ENCODE peak calls at places on chromosomes 5 and 9, in ten cellular contexts. E is epithelial cell of esophagus, K is breast epithelium, S is cardiac muscle cell, L is AG10803, O is left ventricle myocardium inferior, Q is fibroblast of mammary gland, V is sigmoid colon, N is SK-N-SH, F is progenitor cell of endocrine pancreas. X is an unnamed sample.

GRCh38 chr5:126808619-126809018 is 31.7 kb downstream of the LMNB1 start:
- DNase-seq in K (no peak), S (peak; percentile 67), E (peak; percentile 29), Q (peak; percentile 54), L (peak; percentile 46), F (no peak), O (no peak), V (no peak), N (peak; percentile 53), X (peak; percentile 61)

GRCh38 chr5:9830184-9830583 is 200.0 kb upstream of the TAS2R1 start:
- DNase-seq in V (no peak), E (no peak), F (no peak), Q (no peak), S (no peak), O (no peak), K (no peak), N (no peak), L (no peak), X (no peak)

GRCh38 chr5:141849371-141850182 is 28.6 kb downstream of the PCDH1 start:
- DNase-seq in O (peak; percentile 90), V (peak; percentile 92), E (peak; percentile 85), Q (peak; percentile 60), N (peak; percentile 95), F (peak; percentile 89), L (peak; percentile 69), K (peak; percentile 95), S (peak; percentile 87), X (peak; percentile 88)

GRCh38 chr5:176736271-176736965 is 73.9 kb upstream of the UNC5A start:
- DNase-seq in O (no peak), E (no peak), L (no peak), V (peak; percentile 25), N (peak; percentile 44), K (peak; percentile 19), S (no peak), Q (no peak), F (no peak), X (no peak)

GRCh38 chr9:25964239-25964638 is 286.0 kb upstream of the TUSC1 start:
- DNase-seq in V (no peak), K (no peak), F (no peak), O (no peak), E (peak; percentile 72), L (peak; percentile 84), Q (peak; percentile 86), S (peak; percentile 82), N (peak; percentile 52), X (peak; percentile 84)

GRCh38 chr5:141879941-141880738 is 1.9 kb upstream of the PCDH1 start:
- DNase-seq in L (no peak), V (no peak), K (no peak), Q (no peak), E (no peak), O (no peak), F (no peak), S (no peak), N (peak; percentile 12), X (no peak)

GRCh38 chr5:102867999-102868662 is 113.0 kb downstream of the PAM start:
- DNase-seq in O (no peak), S (peak; percentile 37), N (no peak), L (no peak), V (no peak), K (no peak), Q (peak; percentile 17), F (no peak), E (no peak), X (no peak)

GRCh38 chr5:133657036-133657435 is 44.7 kb upstream of the FSTL4 start:
- DNase-seq in F (no peak), L (no peak), N (no peak), E (no peak), S (no peak), V (no peak), O (no peak), Q (no peak), K (no peak), X (no peak)

GRCh38 chr9:120791161-120791560 is 2.1 kb downstream of the FBXW2 start:
- DNase-seq in N (no peak), F (no peak), L (no peak), Q (peak; percentile 22), V (no peak), E (no peak), K (no peak), O (no peak), S (peak; percentile 18), X (no peak)

GRCh38 chr9:109022909-109023308 is 9.6 kb upstream of the CTNNAL1 start:
- DNase-seq in L (no peak), F (no peak), V (no peak), K (no peak), E (peak; percentile 57), S (no peak), N (no peak), Q (no peak), O (no peak), X (no peak)

GRCh38 chr5:37722236-37723146 is 117.3 kb downstream of the GDNF start:
- DNase-seq in Q (peak; percentile 98), E (peak; percentile 67), L (peak; percentile 98), V (no peak), S (peak; percentile 84), N (no peak), F (no peak), K (no peak), O (no peak), X (peak; percentile 77)

GRCh38 chr9:89806371-89807100 is 201.7 kb downstream of the GADD45G start:
- DNase-seq in S (peak; percentile 25), L (peak; percentile 8), K (no peak), O (no peak), E (no peak), F (no peak), V (no peak), N (no peak), Q (peak; percentile 56), X (no peak)

GRCh38 chr5:2169417-2169787 is 286.7 kb upstream of the IRX4 start:
- DNase-seq in F (no peak), N (no peak), K (no peak), E (no peak), L (no peak), S (no peak), O (no peak), Q (no peak), V (no peak), X (no peak)

GRCh38 chr5:170861855-170862766 is at the start of gene RANBP17:
- DNase-seq in S (peak; percentile 84), V (peak; percentile 63), K (no peak), N (peak; percentile 95), Q (peak; percentile 62), L (peak; percentile 67), E (peak; percentile 76), O (peak; percentile 20), F (peak; percentile 48), X (peak; percentile 79)

GRCh38 chr5:159971038-159971437 is 37.9 kb upstream of the TTC1 start:
- DNase-seq in N (no peak), L (peak; percentile 76), S (peak; percentile 50), O (no peak), V (no peak), Q (peak; percentile 50), F (no peak), E (no peak), K (no peak), X (no peak)

GRCh38 chr5:137583129-137583528 is 84.0 kb upstream of the SPOCK1 start:
- DNase-seq in S (no peak), V (no peak), L (no peak), Q (no peak), E (no peak), N (no peak), O (no peak), F (no peak), K (no peak), X (no peak)

GRCh38 chr9:76415731-76416130 is 21.5 kb upstream of the RFK start:
- DNase-seq in K (no peak), E (no peak), V (no peak), S (peak; percentile 66), O (no peak), L (peak; percentile 15), F (no peak), Q (peak; percentile 50), N (no peak), X (peak; percentile 29)

GRCh38 chr5:180718810-180719453 is 20.9 kb downstream of the OR2Y1 start:
- DNase-seq in K (no peak), S (peak; percentile 47), N (peak; percentile 16), O (no peak), L (peak; percentile 32), E (peak; percentile 40), Q (peak; percentile 44), V (no peak), F (peak; percentile 12), X (peak; percentile 62)

GRCh38 chr9:36566813-36567217 is 5.9 kb upstream of the MELK start:
- DNase-seq in E (peak; percentile 55), N (no peak), L (peak; percentile 73), V (peak; percentile 83), O (no peak), S (peak; percentile 28), K (no peak), Q (peak; percentile 52), F (no peak), X (peak; percentile 82)

GRCh38 chr9:73667749-73668148 is 516.1 kb downstream of the ANXA1 start:
- DNase-seq in N (peak; percentile 14), F (no peak), V (no peak), K (no peak), E (peak; percentile 35), O (no peak), L (peak; percentile 3), Q (peak; percentile 42), S (no peak), X (peak; percentile 27)
- TF ChIP-seq CTCF in N (no peak), F (no peak), V (no peak), K (peak; percentile 20), E (peak; percentile 49), O (no peak), L (peak; percentile 25), Q (peak; percentile 44), S (no peak), X (peak; percentile 38)

GRCh38 chr5:73963021-73963420 is 337.0 kb downstream of the ARHGEF28 start:
- DNase-seq in F (no peak), N (no peak), O (no peak), E (peak; percentile 77), S (peak; percentile 73), L (peak; percentile 92), K (no peak), Q (no peak), V (no peak), X (peak; percentile 57)
- TF ChIP-seq CTCF in F (no peak), N (no peak), O (no peak), E (no peak), S (no peak), L (no peak), K (no peak), Q (no peak), V (no peak), X (no peak)

GRCh38 chr9:2418619-2419018 is 203.0 kb upstream of the VLDLR start:
- DNase-seq in L (peak; percentile 64), E (peak; percentile 24), V (no peak), S (peak; percentile 95), O (no peak), F (no peak), N (no peak), K (no peak), Q (peak; percentile 67), X (peak; percentile 75)
- TF ChIP-seq CTCF in L (no peak), E (no peak), V (no peak), S (no peak), O (no peak), F (no peak), N (no peak), K (no peak), Q (no peak), X (no peak)

DNA sequence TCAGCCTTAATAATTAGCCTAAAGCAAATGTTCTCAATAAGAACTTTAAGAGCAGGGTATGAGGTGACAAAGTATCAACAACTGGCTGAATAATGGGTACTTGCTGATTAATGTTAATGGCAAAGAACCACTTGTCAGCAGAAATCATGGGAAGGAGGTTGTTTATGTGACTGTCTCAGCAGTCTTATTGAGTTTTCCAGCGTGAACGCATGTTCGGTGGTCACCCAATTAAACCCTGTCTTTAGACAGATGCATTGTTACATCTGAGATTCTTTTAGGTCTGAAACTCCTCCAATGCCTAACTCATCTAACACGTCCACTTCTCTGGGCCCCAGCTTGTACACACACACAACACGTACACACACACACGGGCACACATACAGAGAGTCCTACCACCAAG is 18.2 kb upstream of the TSSK1B start:
- DNase-seq in L (no peak), V (no peak), F (no peak), N (no peak), E (no peak), O (no peak), Q (no peak), K (no peak), S (no peak), X (no peak)
- TF ChIP-seq CTCF in L (no peak), V (no peak), F (no peak), N (no peak), E (no peak), O (no peak), Q (no peak), K (no peak), S (no peak), X (no peak)